ENCODE peak calls at places on chromosomes 3 and 15, in eight cellular contexts. U is esophagus muscularis mucosa, W is stomach, J is lower leg skin, T is testis, A is transverse colon, R is A549, L is endothelial cell of umbilical vein. S is an unnamed sample.

GRCh38 chr3:31406901-31407300 is 125.8 kb upstream of the STT3B start:
- DNase-seq in U (no peak), W (no peak), J (no peak), T (no peak), A (no peak), R (no peak), L (no peak), S (no peak)

GRCh38 chr15:65310431-65311137 is 6.1 kb downstream of the RNU5B-1 start:
- DNase-seq in U (no peak), W (no peak), J (no peak), T (no peak), A (no peak), R (no peak), L (no peak), S (no peak)

GRCh38 chr3:46892285-46893145 is 15.0 kb downstream of the PTH1R start:
- DNase-seq in U (peak), W (peak), J (peak), T (peak), A (peak), R (peak), L (peak), S (peak)

GRCh38 chr15:95127356-95127755 is 896.0 kb downstream of the MCTP2 start:
- DNase-seq in U (no peak), W (no peak), J (no peak), T (no peak), A (no peak), R (no peak), L (peak), S (no peak)

GRCh38 chr3:118987466-118987865 is 47.2 kb downstream of the IGSF11 start:
- DNase-seq in U (no peak), W (peak), J (no peak), T (peak), A (peak), R (no peak), L (no peak), S (no peak)

GRCh38 chr15:73366766-73367623 is 1.8 kb downstream of the HCN4 start:
- DNase-seq in U (no peak), W (no peak), J (no peak), T (no peak), A (no peak), R (no peak), L (no peak), S (no peak)

GRCh38 chr3:195802261-195802701 is 9.4 kb downstream of the MUC4 start:
- DNase-seq in U (no peak), W (no peak), J (no peak), T (peak), A (no peak), R (no peak), L (no peak), S (no peak)

GRCh38 chr3:123006587-123006986 is 21.0 kb downstream of the SEMA5B start:
- DNase-seq in U (no peak), W (no peak), J (no peak), T (no peak), A (no peak), R (no peak), L (no peak), S (no peak)

GRCh38 chr15:78105541-78106241 is 13.3 kb downstream of the SH2D7 start:
- DNase-seq in U (no peak), W (no peak), J (no peak), T (no peak), A (peak), R (no peak), L (peak), S (no peak)

GRCh38 chr3:39148116-39149058 is 5.0 kb downstream of the CSRNP1 start:
- DNase-seq in U (no peak), W (no peak), J (peak), T (no peak), A (peak), R (no peak), L (peak), S (peak)

GRCh38 chr15:98503970-98504369 is 144.4 kb upstream of the IGF1R start:
- DNase-seq in U (peak), W (no peak), J (no peak), T (no peak), A (no peak), R (no peak), L (no peak), S (no peak)

GRCh38 chr15:78177447-78177873 is 28.3 kb downstream of the IDH3A start:
- DNase-seq in U (no peak), W (peak), J (peak), T (peak), A (peak), R (peak), L (peak), S (peak)

GRCh38 chr15:68846851-68847439 is 26.2 kb upstream of the ANP32A start:
- DNase-seq in U (no peak), W (no peak), J (no peak), T (no peak), A (no peak), R (no peak), L (no peak), S (no peak)

GRCh38 chr15:51382787-51383186 is 41.3 kb downstream of the GLDN start:
- DNase-seq in U (no peak), W (no peak), J (peak), T (peak), A (no peak), R (peak), L (peak), S (no peak)

GRCh38 chr3:160796813-160797164 is 40.8 kb downstream of the PPM1L start:
- DNase-seq in U (no peak), W (no peak), J (no peak), T (no peak), A (no peak), R (no peak), L (no peak), S (no peak)

GRCh38 chr3:149969945-149970715 is 565 bp downstream of the PFN2 start:
- DNase-seq in U (no peak), W (peak), J (peak), T (peak), A (peak), R (peak), L (peak), S (peak)
- TF ChIP-seq POLR2A in U (peak), W (no peak), J (no peak), T (no peak), A (peak), R (no peak), L (peak), S (no peak)

DNA sequence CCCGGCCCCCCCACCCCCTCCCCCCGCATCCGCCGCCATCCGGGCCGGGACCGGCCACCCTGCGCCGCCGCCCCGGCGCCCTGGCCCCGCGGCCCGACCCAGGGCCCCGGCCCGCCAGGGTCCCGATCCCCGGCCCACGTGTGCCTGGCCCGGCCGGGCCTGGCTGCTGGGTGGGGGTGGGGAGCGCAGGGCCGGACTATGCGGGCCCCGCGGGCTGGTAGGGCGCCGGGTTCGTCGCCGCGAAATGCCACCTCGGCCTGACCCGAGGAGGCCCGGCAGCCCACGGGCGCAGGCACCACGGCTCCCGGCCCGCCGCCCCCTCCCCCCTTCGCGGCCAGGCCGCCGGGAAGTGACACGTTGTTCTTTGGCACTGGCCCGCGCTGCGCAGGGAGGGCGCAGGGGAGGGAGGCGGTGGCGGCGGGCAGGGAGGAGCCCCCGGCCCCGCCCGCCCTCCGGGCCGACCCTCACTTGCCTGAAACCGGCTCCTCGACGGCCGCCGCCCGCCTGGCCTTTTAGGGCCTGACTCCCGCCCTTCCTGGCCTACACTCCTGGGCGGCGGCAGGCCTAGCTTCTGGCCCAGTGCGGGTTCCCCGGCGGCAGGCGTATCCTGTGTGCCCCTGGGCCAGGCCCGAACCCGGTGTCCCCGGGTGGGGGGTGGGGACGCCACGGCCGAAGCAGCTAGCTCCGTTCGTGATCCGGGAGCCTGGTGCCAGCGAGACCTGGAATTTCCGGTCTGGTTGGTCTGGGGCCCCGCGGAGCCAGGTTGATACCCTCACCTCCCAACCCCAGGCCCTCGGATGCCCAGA is 497 bp downstream of the EIF4G1 start:
- DNase-seq in U (peak), W (peak), J (peak), T (peak), A (peak), R (peak), L (peak), S (peak)
- TF ChIP-seq POLR2A in U (peak), W (no peak), J (no peak), T (no peak), A (peak), R (peak), L (peak), S (peak)

GRCh38 chr3:4977001-4977888 is 2.0 kb upstream of the BHLHE40 start:
- DNase-seq in U (no peak), W (peak), J (peak), T (peak), A (peak), R (peak), L (peak), S (peak)
- TF ChIP-seq POLR2A in U (no peak), W (no peak), J (no peak), T (no peak), A (peak), R (peak), L (no peak), S (peak)

GRCh38 chr15:63048986-63049665 is 6.6 kb downstream of the TPM1 start:
- DNase-seq in U (no peak), W (peak), J (peak), T (peak), A (peak), R (peak), L (peak), S (peak)

GRCh38 chr15:63051701-63052066 is 9.1 kb downstream of the TPM1 start:
- DNase-seq in U (no peak), W (no peak), J (no peak), T (no peak), A (no peak), R (no peak), L (no peak), S (no peak)

GRCh38 chr15:63050737-63051700 is 8.5 kb downstream of the TPM1 start:
- DNase-seq in U (no peak), W (no peak), J (no peak), T (no peak), A (peak), R (peak), L (peak), S (peak)

GRCh38 chr15:63048115-63048985 is 5.8 kb downstream of the TPM1 start:
- DNase-seq in U (peak), W (peak), J (peak), T (peak), A (peak), R (peak), L (peak), S (peak)

DNA sequence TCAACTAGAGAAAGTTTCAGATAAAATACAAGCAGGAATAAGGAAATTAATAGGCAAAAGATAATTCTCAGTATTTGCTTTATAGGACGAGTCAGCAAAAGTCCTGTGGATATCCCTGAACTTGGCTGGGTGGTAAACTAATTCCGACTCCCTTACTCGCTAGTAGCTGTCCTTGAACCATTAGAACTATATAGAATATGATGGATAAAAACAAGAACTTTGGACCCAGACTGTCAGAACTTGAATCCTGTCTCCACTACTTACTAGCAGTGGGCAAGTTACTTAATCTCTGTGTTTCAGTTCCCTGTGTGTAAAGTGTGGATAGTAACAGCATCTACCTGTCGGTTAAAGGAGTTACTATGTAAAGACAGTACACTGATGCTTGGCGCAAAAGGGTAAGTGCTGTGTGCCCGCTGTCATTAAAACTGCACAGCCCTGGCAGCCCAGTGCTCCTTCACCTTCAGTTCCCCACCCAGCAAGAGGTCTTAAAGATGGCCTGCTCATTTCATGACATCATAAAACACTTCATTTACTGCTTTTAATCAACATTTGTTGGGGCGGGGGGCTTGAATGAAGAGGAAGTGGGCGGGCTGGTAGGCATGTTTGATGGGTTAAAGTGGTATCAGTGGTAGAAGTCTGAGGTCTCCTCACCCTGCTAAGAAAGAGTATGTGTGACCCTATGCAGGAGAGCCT is 7.3 kb downstream of the TPM1 start:
- DNase-seq in U (no peak), W (no peak), J (no peak), T (no peak), A (no peak), R (peak), L (peak), S (peak)
- TF ChIP-seq POLR2A in U (no peak), W (no peak), J (no peak), T (no peak), A (no peak), R (no peak), L (no peak), S (no peak)

GRCh38 chr15:49908571-49909295 is 210.3 kb downstream of the ATP8B4 start:
- DNase-seq in U (no peak), W (no peak), J (no peak), T (no peak), A (no peak), R (no peak), L (no peak), S (no peak)

GRCh38 chr15:49901867-49902775 is 216.9 kb downstream of the ATP8B4 start:
- DNase-seq in U (no peak), W (no peak), J (no peak), T (no peak), A (no peak), R (peak), L (no peak), S (no peak)

GRCh38 chr15:49904296-49904695 is 214.7 kb downstream of the ATP8B4 start:
- DNase-seq in U (no peak), W (no peak), J (no peak), T (no peak), A (no peak), R (no peak), L (no peak), S (no peak)

GRCh38 chr15:49902791-49903481 is 216.1 kb downstream of the ATP8B4 start:
- DNase-seq in U (no peak), W (no peak), J (no peak), T (no peak), A (no peak), R (peak), L (no peak), S (no peak)

DNA sequence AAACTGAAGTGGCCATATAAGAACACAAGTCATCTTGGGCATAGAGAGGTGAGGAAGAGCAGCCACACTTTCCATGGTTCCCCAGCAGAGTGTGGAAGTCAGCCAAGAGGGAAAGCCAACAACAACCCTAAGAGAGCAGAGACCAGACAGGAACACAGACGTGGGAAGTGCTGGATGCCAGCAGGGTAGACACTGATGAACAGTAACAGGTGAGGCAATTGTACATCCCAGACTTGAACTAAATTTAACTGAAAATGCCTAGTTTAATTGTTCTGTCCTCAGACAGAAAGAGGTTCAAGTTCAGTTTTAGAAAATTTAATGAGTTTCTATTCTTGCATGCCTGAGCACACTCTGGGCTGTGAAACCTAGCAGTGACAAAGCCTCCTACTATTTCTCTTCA is 212.1 kb downstream of the ATP8B4 start:
- DNase-seq in U (no peak), W (no peak), J (no peak), T (no peak), A (no peak), R (no peak), L (no peak), S (no peak)
- TF ChIP-seq POLR2A in U (no peak), W (no peak), J (no peak), T (no peak), A (no peak), R (no peak), L (no peak), S (no peak)

GRCh38 chr3:44647771-44648170 is 761 bp upstream of the ZNF35 start:
- DNase-seq in U (no peak), W (no peak), J (no peak), T (no peak), A (no peak), R (no peak), L (no peak), S (no peak)

GRCh38 chr3:44643024-44643423 is 5.5 kb upstream of the ZNF35 start:
- DNase-seq in U (no peak), W (no peak), J (no peak), T (no peak), A (no peak), R (no peak), L (no peak), S (no peak)

GRCh38 chr3:44649709-44650108 is 1.2 kb downstream of the ZNF35 start:
- DNase-seq in U (no peak), W (no peak), J (no peak), T (no peak), A (no peak), R (no peak), L (no peak), S (no peak)

GRCh38 chr3:44648564-44649229 is at the start of gene ZNF35:
- DNase-seq in U (peak), W (peak), J (peak), T (peak), A (peak), R (peak), L (peak), S (peak)
- TF ChIP-seq POLR2A in U (no peak), W (no peak), J (no peak), T (no peak), A (peak), R (peak), L (peak), S (peak)

GRCh38 chr3:3799173-3800075 is at the start of gene LRRN1:
- DNase-seq in U (no peak), W (peak), J (peak), T (peak), A (peak), R (no peak), L (no peak), S (no peak)
- TF ChIP-seq POLR2A in U (no peak), W (no peak), J (no peak), T (no peak), A (no peak), R (no peak), L (no peak), S (no peak)

GRCh38 chr3:117238805-117239204 is 529.2 kb downstream of the TUSC7 start:
- DNase-seq in U (no peak), W (no peak), J (no peak), T (no peak), A (no peak), R (no peak), L (no peak), S (no peak)

GRCh38 chr3:117230924-117231323 is 521.3 kb downstream of the TUSC7 start:
- DNase-seq in U (no peak), W (no peak), J (no peak), T (no peak), A (no peak), R (no peak), L (no peak), S (no peak)

GRCh38 chr3:117234321-117234720 is 524.7 kb downstream of the TUSC7 start:
- DNase-seq in U (no peak), W (no peak), J (no peak), T (no peak), A (no peak), R (no peak), L (no peak), S (no peak)
- TF ChIP-seq POLR2A in U (no peak), W (no peak), J (no peak), T (no peak), A (no peak), R (no peak), L (no peak), S (no peak)

GRCh38 chr3:170047133-170047404 is 9.3 kb downstream of the GPR160 start:
- DNase-seq in U (no peak), W (no peak), J (no peak), T (no peak), A (no peak), R (no peak), L (no peak), S (no peak)

GRCh38 chr3:170044280-170044679 is 6.5 kb downstream of the GPR160 start:
- DNase-seq in U (no peak), W (no peak), J (no peak), T (no peak), A (no peak), R (no peak), L (no peak), S (no peak)

GRCh38 chr3:170043506-170043905 is 5.7 kb downstream of the GPR160 start:
- DNase-seq in U (no peak), W (no peak), J (no peak), T (no peak), A (no peak), R (no peak), L (no peak), S (no peak)

GRCh38 chr3:170046269-170047132 is 8.7 kb downstream of the GPR160 start:
- DNase-seq in U (no peak), W (no peak), J (no peak), T (no peak), A (no peak), R (no peak), L (no peak), S (no peak)

GRCh38 chr3:170044795-170045244 is 7.0 kb downstream of the GPR160 start:
- DNase-seq in U (no peak), W (no peak), J (no peak), T (no peak), A (peak), R (no peak), L (no peak), S (no peak)
- TF ChIP-seq POLR2A in U (no peak), W (no peak), J (no peak), T (no peak), A (peak), R (no peak), L (no peak), S (no peak)

S was measured in erythroblast.